ENCODE peak calls at places on chromosome 19, in five cellular contexts. V, Y, D, M and T are unnamed samples.

GRCh38 chr19:18346091-18346490 is 5.7 kb downstream of the PGPEP1 start:
- DNase-seq in V (no peak), Y (no peak), D (no peak), M (peak), T (peak)

GRCh38 chr19:6534451-6535093 is 3.7 kb downstream of the TNFSF9 start:
- DNase-seq in V (no peak), Y (no peak), D (no peak), M (peak), T (no peak)

GRCh38 chr19:31349160-31349881 is at the start of gene TSHZ3:
- DNase-seq in V (no peak), Y (no peak), D (peak), M (peak), T (peak)

GRCh38 chr19:3708207-3708931 is at the start of gene TJP3:
- DNase-seq in V (no peak), Y (peak), D (no peak), M (peak), T (no peak)

GRCh38 chr19:55832676-55833075 is 877 bp upstream of the NLRP11 start:
- DNase-seq in V (no peak), Y (no peak), D (no peak), M (no peak), T (no peak)

GRCh38 chr19:41189425-41190065 is 3.5 kb upstream of the CYP2S1 start:
- DNase-seq in V (no peak), Y (no peak), D (no peak), M (no peak), T (no peak)

GRCh38 chr19:34430738-34431625 is 2.8 kb downstream of the UBA2 start:
- DNase-seq in V (no peak), Y (peak), D (peak), M (no peak), T (peak)

GRCh38 chr19:50628146-50628545 is 11.5 kb downstream of the SYT3 start:
- DNase-seq in V (no peak), Y (no peak), D (no peak), M (no peak), T (no peak)

GRCh38 chr19:50666346-50667176 is 17.3 kb downstream of the C19orf81 start:
- DNase-seq in V (no peak), Y (no peak), D (no peak), M (peak), T (no peak)

GRCh38 chr19:51607077-51607476 is 23.1 kb downstream of the SIGLEC5 start:
- DNase-seq in V (peak), Y (no peak), D (no peak), M (no peak), T (no peak)

DNA sequence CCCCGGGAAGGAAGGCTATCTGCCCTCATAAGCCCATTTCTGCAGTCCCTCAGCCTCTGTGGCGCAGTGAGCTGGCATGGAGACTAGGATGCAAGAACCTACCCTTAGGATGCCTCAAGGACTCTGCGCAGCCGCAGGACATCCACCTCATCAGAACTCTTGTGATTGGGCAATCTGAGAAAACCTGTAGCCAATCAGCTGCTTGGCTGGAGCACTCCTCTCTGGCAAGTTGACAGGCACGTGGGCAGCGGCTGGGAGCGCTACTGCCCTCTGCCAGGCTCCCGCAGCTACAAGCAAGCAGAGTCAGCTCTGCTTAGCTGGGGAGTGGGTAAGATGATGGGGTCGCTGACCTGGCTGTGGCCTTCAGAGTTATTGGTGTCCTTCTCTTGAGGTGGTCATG is 1.5 kb upstream of the ECSIT start:
- DNase-seq in V (no peak), Y (peak), D (peak), M (peak), T (peak)
- TF ChIP-seq KDM1A in V (no peak), Y (peak), D (peak), M (no peak), T (no peak)

DNA sequence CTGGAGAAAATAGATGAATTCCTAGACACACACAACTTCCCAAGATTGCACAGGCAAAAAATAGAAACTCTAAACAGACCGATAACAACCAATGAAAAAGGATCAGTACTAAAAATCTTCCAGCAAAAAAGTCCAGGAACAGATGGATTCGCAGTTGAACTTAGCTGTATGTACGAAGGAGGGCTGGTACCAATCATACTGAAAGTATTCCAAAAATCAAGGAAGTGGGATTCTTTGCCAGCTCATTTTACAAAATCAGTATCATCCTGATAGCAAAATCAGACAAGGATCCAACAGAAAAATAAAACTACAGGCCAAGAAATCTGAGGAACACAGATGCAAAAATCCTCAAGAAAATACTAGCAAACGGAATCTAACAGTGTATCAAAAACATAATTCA is 6.5 kb upstream of the LILRB2 start:
- DNase-seq in V (no peak), Y (no peak), D (no peak), M (no peak), T (no peak)
- TF ChIP-seq KDM1A in V (no peak), Y (no peak), D (no peak), M (no peak), T (no peak)

GRCh38 chr19:16587031-16588023 is 15.1 kb upstream of the SLC35E1 start:
- DNase-seq in V (peak), Y (no peak), D (no peak), M (no peak), T (no peak)
- TF ChIP-seq KDM1A in V (no peak), Y (no peak), D (peak), M (no peak), T (no peak)

GRCh38 chr19:49157445-49158224 is at the start of gene TRPM4:
- DNase-seq in V (no peak), Y (peak), D (peak), M (peak), T (peak)
- TF ChIP-seq KDM1A in V (no peak), Y (no peak), D (peak), M (no peak), T (no peak)

GRCh38 chr19:37990362-37990761 is 83.4 kb downstream of the SIPA1L3 start:
- DNase-seq in V (no peak), Y (no peak), D (no peak), M (peak), T (peak)
- TF ChIP-seq KDM1A in V (no peak), Y (no peak), D (no peak), M (no peak), T (no peak)